ENCODE peak calls at places on chromosomes 16 and 17, in six cellular contexts. E is MM.1S; O is ACHN; F is naive thymus-derived CD4-positive, alpha-beta T cell; D is RWPE1; G is foreskin fibroblast. A is an unnamed sample.

GRCh38 chr16:49466529-49466831 is 92.9 kb downstream of the C16orf78 start:
- DNase-seq in E (no peak), O (no peak), F (no peak), D (no peak), G (no peak), A (no peak)

GRCh38 chr17:17913695-17914332 is 58.4 kb downstream of the TOM1L2 start:
- DNase-seq in E (peak; percentile 82), O (peak; percentile 91), F (no peak), D (peak; percentile 95), G (peak; percentile 95), A (no peak)

GRCh38 chr16:12426122-12426521 is 377.6 kb downstream of the CPPED1 start:
- DNase-seq in E (no peak), O (no peak), F (no peak), D (no peak), G (peak; percentile 64), A (no peak)

GRCh38 chr16:76386784-76387183 is 109.6 kb downstream of the CNTNAP4 start:
- DNase-seq in E (no peak), O (no peak), F (no peak), D (no peak), G (peak; percentile 6), A (no peak)

GRCh38 chr17:39703913-39704312 is 4.0 kb downstream of the ERBB2 start:
- DNase-seq in E (no peak), O (no peak), F (no peak), D (no peak), G (no peak), A (no peak)

GRCh38 chr16:85913688-85914422 is 14.9 kb downstream of the IRF8 start:
- DNase-seq in E (no peak), O (no peak), F (no peak), D (no peak), G (no peak), A (no peak)

GRCh38 chr17:19958023-19958422 is 19.6 kb downstream of the AKAP10 start:
- DNase-seq in E (no peak), O (peak; percentile 92), F (no peak), D (peak; percentile 70), G (peak; percentile 89), A (no peak)

GRCh38 chr17:82917656-82918345 is 78.0 kb upstream of the ZNF750 start:
- DNase-seq in E (no peak), O (peak; percentile 19), F (no peak), D (no peak), G (peak; percentile 27), A (no peak)

GRCh38 chr16:70553175-70553574 is 29.6 kb downstream of the SF3B3 start:
- DNase-seq in E (no peak), O (no peak), F (no peak), D (no peak), G (peak; percentile 86), A (no peak)

GRCh38 chr17:21113106-21113690 is 13.6 kb upstream of the DHRS7B start:
- DNase-seq in E (no peak), O (no peak), F (no peak), D (no peak), G (no peak), A (no peak)

GRCh38 chr16:996672-997071 is 15.1 kb downstream of the SOX8 start:
- DNase-seq in E (no peak), O (no peak), F (no peak), D (no peak), G (no peak), A (peak; percentile 21)

GRCh38 chr17:48577946-48578615 is at the start of gene HOXB4:
- DNase-seq in E (peak; percentile 80), O (peak; percentile 86), F (peak; percentile 69), D (peak; percentile 71), G (no peak), A (peak; percentile 64)

GRCh38 chr17:74858672-74859438 is 830 bp downstream of the GRIN2C start:
- DNase-seq in E (no peak), O (no peak), F (no peak), D (no peak), G (no peak), A (no peak)

GRCh38 chr17:81918762-81919545 is 978 bp upstream of the SIRT7 start:
- DNase-seq in E (no peak), O (no peak), F (no peak), D (no peak), G (no peak), A (no peak)

GRCh38 chr16:49019081-49019633 is 262.5 kb downstream of the CBLN1 start:
- DNase-seq in E (no peak), O (peak; percentile 79), F (no peak), D (no peak), G (peak; percentile 50), A (no peak)

GRCh38 chr17:79026345-79027273 is 2.6 kb downstream of the C1QTNF1 start:
- DNase-seq in E (no peak), O (peak; percentile 53), F (no peak), D (peak; percentile 90), G (peak; percentile 85), A (no peak)

GRCh38 chr16:49469930-49470451 is 96.4 kb downstream of the C16orf78 start:
- DNase-seq in E (no peak), O (no peak), F (no peak), D (no peak), G (no peak), A (no peak)

GRCh38 chr16:54957403-54957802 is 26.7 kb downstream of the IRX5 start:
- DNase-seq in E (peak; percentile 50), O (peak; percentile 63), F (no peak), D (peak; percentile 24), G (peak; percentile 44), A (no peak)

GRCh38 chr17:40824015-40824832 is 1.8 kb upstream of the KRT10 start:
- DNase-seq in E (peak; percentile 26), O (no peak), F (no peak), D (no peak), G (no peak), A (no peak)

GRCh38 chr17:57774872-57775271 is 29.8 kb upstream of the CCDC182 start:
- DNase-seq in E (no peak), O (no peak), F (no peak), D (no peak), G (no peak), A (no peak)

GRCh38 chr16:30394603-30395154 is 541 bp upstream of the ZNF48 start:
- DNase-seq in E (no peak), O (peak; percentile 33), F (no peak), D (no peak), G (peak; percentile 57), A (no peak)

GRCh38 chr16:79261461-79261860 is 339.1 kb downstream of the MAF start:
- DNase-seq in E (no peak), O (peak; percentile 71), F (no peak), D (no peak), G (no peak), A (no peak)

GRCh38 chr16:27242868-27243590 is 25.5 kb downstream of the NSMCE1 start:
- DNase-seq in E (peak; percentile 59), O (peak; percentile 77), F (peak; percentile 34), D (no peak), G (peak; percentile 90), A (no peak)

GRCh38 chr17:82734987-82735866 is at the start of gene FN3K:
- DNase-seq in E (no peak), O (peak; percentile 52), F (peak; percentile 46), D (peak; percentile 54), G (peak; percentile 80), A (no peak)

GRCh38 chr16:50684823-50685455 is 3.8 kb upstream of the SNX20 start:
- DNase-seq in E (no peak), O (no peak), F (peak; percentile 72), D (no peak), G (no peak), A (no peak)